ENCODE peak calls at places on chromosomes 4 and X, in ten cellular contexts. V is mammary epithelial cell; Q is activated effector memory CD4-positive, alpha-beta T cell treated with Interleukin-2 at 50 U/mL for 16 hours; S is NCI-H146; A is NT2/D1; X is NCI-H1092 treated with DMSO at 0.1 percent for 48 hours; L is non-pigmented ciliary epithelial cell; H is kidney glomerular epithelial cell; D is choroid plexus epithelial cell; I is COR-L47. Y is an unnamed sample.

GRCh38 chrX:11704725-11705495 is 39.2 kb upstream of the ARHGAP6 start:
- DNase-seq in V (no peak), Q (no peak), S (no peak), A (peak), X (no peak), L (no peak), H (no peak), D (peak), I (no peak), Y (no peak)

GRCh38 chr4:16032871-16033505 is 50.8 kb downstream of the PROM1 start:
- DNase-seq in V (no peak), Q (no peak), S (no peak), A (no peak), X (no peak), L (no peak), H (peak), D (no peak), I (no peak), Y (peak)

GRCh38 chr4:170672571-170672970 is 582.8 kb upstream of the AADAT start:
- DNase-seq in V (peak), Q (no peak), S (no peak), A (no peak), X (no peak), L (no peak), H (peak), D (peak), I (no peak), Y (no peak)

GRCh38 chr4:114368751-114369150 is 229.9 kb upstream of the UGT8 start:
- DNase-seq in V (no peak), Q (no peak), S (no peak), A (no peak), X (no peak), L (no peak), H (no peak), D (no peak), I (no peak), Y (no peak)

GRCh38 chr4:41432889-41433288 is 105.1 kb upstream of the LIMCH1 start:
- DNase-seq in V (peak), Q (no peak), S (no peak), A (peak), X (no peak), L (peak), H (peak), D (peak), I (no peak), Y (peak)

GRCh38 chr4:40046311-40046980 is 10.2 kb upstream of the N4BP2 start:
- DNase-seq in V (peak), Q (no peak), S (peak), A (no peak), X (peak), L (no peak), H (peak), D (peak), I (peak), Y (peak)

GRCh38 chr4:94508841-94509240 is 57.1 kb downstream of the PDLIM5 start:
- DNase-seq in V (no peak), Q (no peak), S (no peak), A (no peak), X (no peak), L (no peak), H (no peak), D (peak), I (no peak), Y (no peak)

GRCh38 chr4:120139392-120139791 is 72.7 kb upstream of the MAD2L1 start:
- DNase-seq in V (no peak), Q (no peak), S (no peak), A (no peak), X (no peak), L (no peak), H (no peak), D (no peak), I (no peak), Y (no peak)

GRCh38 chr4:6937748-6938147 is 28.1 kb downstream of the TBC1D14 start:
- DNase-seq in V (no peak), Q (no peak), S (no peak), A (no peak), X (no peak), L (no peak), H (no peak), D (no peak), I (no peak), Y (no peak)

GRCh38 chr4:76614589-76614988 is 179.6 kb downstream of the SHROOM3 start:
- DNase-seq in V (no peak), Q (no peak), S (no peak), A (no peak), X (no peak), L (no peak), H (no peak), D (no peak), I (no peak), Y (no peak)

GRCh38 chr4:122099896-122100295 is 52.2 kb upstream of the BLTP1 start:
- DNase-seq in V (no peak), Q (no peak), S (no peak), A (no peak), X (no peak), L (no peak), H (peak), D (peak), I (no peak), Y (peak)

GRCh38 chr4:30720021-30720655 is at the start of gene PCDH7:
- DNase-seq in V (peak), Q (no peak), S (peak), A (peak), X (peak), L (no peak), H (no peak), D (peak), I (peak), Y (peak)

GRCh38 chr4:4575284-4576211 is 33.7 kb upstream of the STX18 start:
- DNase-seq in V (no peak), Q (peak), S (peak), A (peak), X (peak), L (no peak), H (peak), D (peak), I (no peak), Y (peak)

GRCh38 chrX:50751091-50751490 is 62.9 kb downstream of the SHROOM4 start:
- DNase-seq in V (no peak), Q (no peak), S (no peak), A (no peak), X (no peak), L (no peak), H (no peak), D (no peak), I (no peak), Y (no peak)

GRCh38 chr4:153161599-153161971 is 42.7 kb upstream of the TRIM2 start:
- DNase-seq in V (no peak), Q (no peak), S (no peak), A (no peak), X (peak), L (no peak), H (no peak), D (no peak), I (peak), Y (no peak)

GRCh38 chr4:100366213-100366612 is 151.6 kb downstream of the EMCN start:
- DNase-seq in V (peak), Q (no peak), S (no peak), A (peak), X (no peak), L (peak), H (no peak), D (peak), I (no peak), Y (no peak)

GRCh38 chrX:26952213-26952612 is 510.9 kb downstream of the PPP4R3C start:
- DNase-seq in V (no peak), Q (no peak), S (no peak), A (no peak), X (no peak), L (no peak), H (no peak), D (peak), I (no peak), Y (no peak)

GRCh38 chrX:154918060-154918483 is 31.9 kb downstream of the F8A1 start:
- DNase-seq in V (peak), Q (peak), S (peak), A (peak), X (peak), L (peak), H (peak), D (peak), I (peak), Y (peak)

GRCh38 chr4:55554453-55555030 is 7.8 kb upstream of the CLOCK start:
- DNase-seq in V (no peak), Q (no peak), S (no peak), A (no peak), X (no peak), L (no peak), H (no peak), D (peak), I (no peak), Y (peak)

GRCh38 chrX:19674041-19674769 is 158.9 kb upstream of the MAP3K15 start:
- DNase-seq in V (no peak), Q (no peak), S (no peak), A (no peak), X (no peak), L (no peak), H (no peak), D (no peak), I (no peak), Y (no peak)

GRCh38 chrX:123698979-123699378 is 33.9 kb downstream of the THOC2 start:
- DNase-seq in V (no peak), Q (no peak), S (no peak), A (no peak), X (no peak), L (no peak), H (no peak), D (peak), I (peak), Y (no peak)

GRCh38 chr4:19727141-19727540 is 524.6 kb upstream of the SLIT2 start:
- DNase-seq in V (no peak), Q (no peak), S (no peak), A (no peak), X (no peak), L (no peak), H (no peak), D (no peak), I (no peak), Y (no peak)

GRCh38 chrX:34956915-34957314 is 14.3 kb downstream of the FAM47B start:
- DNase-seq in V (peak), Q (no peak), S (no peak), A (no peak), X (no peak), L (peak), H (peak), D (peak), I (no peak), Y (peak)

GRCh38 chr4:111937368-111937767 is 207.9 kb upstream of the FAM241A start:
- DNase-seq in V (peak), Q (no peak), S (no peak), A (no peak), X (peak), L (no peak), H (peak), D (peak), I (peak), Y (peak)

GRCh38 chr4:79913581-79913980 is 159.4 kb downstream of the ANTXR2 start:
- DNase-seq in V (peak), Q (no peak), S (no peak), A (no peak), X (no peak), L (peak), H (peak), D (peak), I (no peak), Y (no peak)

GRCh38 chrX:16892504-16893362 is 22.6 kb upstream of the RBBP7 start:
- DNase-seq in V (peak), Q (no peak), S (peak), A (peak), X (peak), L (peak), H (peak), D (peak), I (peak), Y (peak)

GRCh38 chrX:65596270-65596669 is 61.7 kb upstream of the LAS1L start:
- DNase-seq in V (peak), Q (peak), S (no peak), A (no peak), X (no peak), L (no peak), H (peak), D (peak), I (no peak), Y (no peak)

GRCh38 chrX:27680726-27681125 is 90.6 kb downstream of the DCAF8L2 start:
- DNase-seq in V (peak), Q (no peak), S (no peak), A (no peak), X (no peak), L (no peak), H (peak), D (peak), I (no peak), Y (no peak)

GRCh38 chrX:97705936-97706335 is 822.2 kb downstream of the RPA4 start:
- DNase-seq in V (no peak), Q (no peak), S (no peak), A (no peak), X (no peak), L (no peak), H (no peak), D (no peak), I (no peak), Y (no peak)